ENCODE peak calls at places on chromosome X, in six cellular contexts. F, Q, H, V, E and S are unnamed samples.

GRCh38 chrX:109890910-109891502 is 111.9 kb upstream of the TMEM164 start:
- DNase-seq in F (peak), Q (peak), H (peak), V (peak), E (peak), S (no peak)

GRCh38 chrX:78075787-78076389 is 28.2 kb upstream of the PGK1 start:
- DNase-seq in F (no peak), Q (no peak), H (no peak), V (no peak), E (no peak), S (no peak)

GRCh38 chrX:153487590-153488071 is 7.1 kb upstream of the BGN start:
- DNase-seq in F (no peak), Q (no peak), H (no peak), V (no peak), E (no peak), S (no peak)

GRCh38 chrX:154827624-154828408 is 6.6 kb downstream of the SMIM9 start:
- DNase-seq in F (no peak), Q (no peak), H (no peak), V (no peak), E (no peak), S (peak)

GRCh38 chrX:110022555-110023448 is 19.9 kb downstream of the TMEM164 start:
- DNase-seq in F (no peak), Q (no peak), H (no peak), V (no peak), E (no peak), S (no peak)

GRCh38 chrX:134891652-134892051 is 99.1 kb upstream of the SMIM10 start:
- DNase-seq in F (no peak), Q (no peak), H (no peak), V (no peak), E (no peak), S (no peak)

GRCh38 chrX:66676990-66677389 is 38.1 kb upstream of the EDA2R start:
- DNase-seq in F (no peak), Q (no peak), H (peak), V (no peak), E (no peak), S (no peak)

GRCh38 chrX:40012039-40012799 is 85.5 kb downstream of the BCOR start:
- DNase-seq in F (peak), Q (peak), H (peak), V (no peak), E (no peak), S (no peak)

GRCh38 chrX:10749113-10749512 is 128.7 kb upstream of the MID1 start:
- DNase-seq in F (no peak), Q (no peak), H (no peak), V (no peak), E (no peak), S (no peak)

GRCh38 chrX:54495814-54496516 is at the start of gene FGD1:
- DNase-seq in F (peak), Q (peak), H (peak), V (peak), E (peak), S (no peak)

GRCh38 chrX:39956803-39957394 is 140.9 kb downstream of the BCOR start:
- DNase-seq in F (no peak), Q (no peak), H (no peak), V (no peak), E (no peak), S (no peak)

GRCh38 chrX:19709812-19710518 is 177.4 kb downstream of the SH3KBP1 start:
- DNase-seq in F (peak), Q (no peak), H (peak), V (no peak), E (peak), S (no peak)

GRCh38 chrX:134377537-134377936 is 82.4 kb upstream of the HPRT1 start:
- DNase-seq in F (peak), Q (peak), H (no peak), V (peak), E (no peak), S (no peak)

GRCh38 chrX:129791961-129792570 is 12.3 kb downstream of the SASH3 start:
- DNase-seq in F (no peak), Q (peak), H (no peak), V (no peak), E (no peak), S (no peak)

GRCh38 chrX:72716766-72717165 is 2.7 kb upstream of the PHKA1 start:
- DNase-seq in F (no peak), Q (no peak), H (no peak), V (no peak), E (no peak), S (no peak)

GRCh38 chrX:22577181-22577580 is 304.5 kb downstream of the CBLL2 start:
- DNase-seq in F (no peak), Q (no peak), H (peak), V (no peak), E (peak), S (no peak)

GRCh38 chrX:139758809-139759208 is 50.8 kb upstream of the MCF2 start:
- DNase-seq in F (peak), Q (no peak), H (no peak), V (no peak), E (no peak), S (no peak)

GRCh38 chrX:154310991-154311541 is 15.5 kb downstream of the TKTL1 start:
- DNase-seq in F (no peak), Q (peak), H (no peak), V (no peak), E (no peak), S (no peak)